ENCODE peak calls at places on chromosomes 11 and 22, in six cellular contexts. C is PC-3, S is kidney, P is PC-9, O is trophoblast cell, Q is body of pancreas. E is an unnamed sample.

GRCh38 chr11:111605681-111606080 is 3.4 kb downstream of the SIK2 start:
- DNase-seq in O (no peak), Q (no peak), C (no peak), P (peak; percentile 16), S (no peak), E (no peak)

GRCh38 chr11:18010271-18010670 is 2.6 kb downstream of the SERGEF start:
- DNase-seq in Q (no peak), O (no peak), C (no peak), P (no peak), S (no peak), E (no peak)

GRCh38 chr11:123083623-123084029 is 21.7 kb upstream of the HSPA8 start:
- DNase-seq in S (peak; percentile 87), O (peak; percentile 61), Q (peak; percentile 81), C (peak; percentile 100), P (peak; percentile 95), E (peak; percentile 82)

GRCh38 chr11:38123673-38124072 is 1525.6 kb upstream of the RAG2 start:
- DNase-seq in S (no peak), Q (no peak), O (no peak), C (no peak), P (no peak), E (no peak)

GRCh38 chr22:41775976-41776375 is 24.5 kb upstream of the CCDC134 start:
- DNase-seq in Q (no peak), O (no peak), C (no peak), P (peak; percentile 80), S (no peak), E (no peak)

GRCh38 chr11:12282676-12283075 is 94.7 kb upstream of the PARVA start:
- DNase-seq in S (no peak), P (no peak), Q (no peak), C (no peak), O (no peak), E (no peak)

GRCh38 chr11:115499241-115499799 is 4.9 kb downstream of the CADM1 start:
- DNase-seq in Q (no peak), S (no peak), C (no peak), P (no peak), O (no peak), E (no peak)

GRCh38 chr11:88552377-88553029 is 215.0 kb upstream of the CTSC start:
- DNase-seq in C (peak; percentile 87), S (no peak), Q (peak; percentile 50), O (peak; percentile 33), P (peak; percentile 56), E (peak; percentile 35)

GRCh38 chr11:38594881-38595280 is 1996.8 kb upstream of the RAG2 start:
- DNase-seq in P (no peak), C (no peak), O (no peak), Q (no peak), S (no peak), E (no peak)

GRCh38 chr11:61829806-61830205 is 1.7 kb downstream of the FADS2 start:
- DNase-seq in O (peak; percentile 89), Q (no peak), P (no peak), S (no peak), C (no peak), E (no peak)

GRCh38 chr22:44312766-44313165 is at the start of gene SHISAL1:
- DNase-seq in P (no peak), S (no peak), C (peak; percentile 18), O (no peak), Q (no peak), E (no peak)

GRCh38 chr11:19979519-19979845 is 180.8 kb downstream of the DBX1 start:
- DNase-seq in Q (no peak), P (no peak), O (no peak), S (no peak), C (no peak), E (no peak)

GRCh38 chr11:17439316-17439782 is 37.3 kb downstream of the ABCC8 start:
- DNase-seq in O (no peak), P (no peak), C (peak; percentile 40), S (no peak), Q (peak; percentile 35), E (no peak)

GRCh38 chr22:46443850-46444389 is 93.5 kb downstream of the CELSR1 start:
- DNase-seq in S (no peak), O (no peak), P (no peak), C (no peak), Q (no peak), E (peak; percentile 65)

GRCh38 chr11:78840190-78840589 is 265.5 kb upstream of the NARS2 start:
- DNase-seq in O (no peak), S (no peak), C (no peak), P (no peak), Q (no peak), E (no peak)

GRCh38 chr11:69530278-69531070 is 49.0 kb downstream of the LINC01488 start:
- DNase-seq in C (no peak), S (no peak), O (no peak), Q (no peak), P (no peak), E (no peak)

GRCh38 chr22:24994070-24994763 is 41.7 kb downstream of the KIAA1671 start:
- DNase-seq in S (no peak), O (peak; percentile 20), P (peak; percentile 97), C (peak; percentile 70), Q (no peak), E (no peak)

GRCh38 chr11:31687861-31688260 is 123.3 kb downstream of the PAX6 start:
- DNase-seq in C (no peak), S (no peak), Q (no peak), O (no peak), P (no peak), E (no peak)

GRCh38 chr11:105588001-105588400 is 21.9 kb upstream of the GRIA4 start:
- DNase-seq in Q (no peak), C (peak; percentile 65), S (no peak), P (no peak), O (no peak), E (no peak)

GRCh38 chr11:64536997-64537396 is 54.0 kb upstream of the SLC22A12 start:
- DNase-seq in S (peak; percentile 10), P (no peak), C (no peak), O (no peak), Q (no peak), E (no peak)

GRCh38 chr11:61082931-61083531 is 19.3 kb upstream of the CD5 start:
- DNase-seq in S (no peak), C (no peak), Q (no peak), P (no peak), O (no peak), E (no peak)

GRCh38 chr11:134026655-134027343 is 42.1 kb upstream of the JAM3 start:
- DNase-seq in P (no peak), O (no peak), Q (peak; percentile 47), S (peak; percentile 93), C (no peak), E (no peak)

GRCh38 chr11:128684582-128685382 is 9.1 kb upstream of the FLI1 start:
- DNase-seq in O (no peak), Q (no peak), S (peak; percentile 66), C (no peak), P (no peak), E (no peak)

GRCh38 chr22:48270731-48271130 is 1508.3 kb downstream of the TBC1D22A start:
- DNase-seq in P (no peak), S (no peak), O (no peak), C (no peak), Q (no peak), E (no peak)

GRCh38 chr11:78536933-78537332 is 37.7 kb downstream of the NARS2 start:
- DNase-seq in S (no peak), P (no peak), Q (no peak), C (no peak), O (peak; percentile 53), E (no peak)

GRCh38 chr11:2728663-2729332 is 29.0 kb upstream of the KCNQ1OT1 start:
- DNase-seq in Q (peak; percentile 70), P (no peak), S (no peak), O (no peak), C (no peak), E (no peak)

GRCh38 chr11:79503028-79503427 is 62.2 kb upstream of the TENM4 start:
- DNase-seq in Q (no peak), P (no peak), C (no peak), O (no peak), S (peak; percentile 81), E (no peak)

GRCh38 chr11:106594751-106595351 is 423.4 kb downstream of the GUCY1A2 start:
- DNase-seq in C (peak; percentile 73), S (no peak), P (peak; percentile 42), Q (no peak), O (no peak), E (no peak)

GRCh38 chr11:78209478-78209877 is 20.8 kb downstream of the USP35 start:
- DNase-seq in O (no peak), Q (no peak), C (no peak), S (no peak), P (no peak), E (no peak)

GRCh38 chr11:9571766-9572120 is 1.7 kb upstream of the WEE1 start:
- DNase-seq in C (no peak), S (no peak), Q (no peak), O (no peak), P (no peak), E (no peak)
- H3K4me3 ChIP-seq in C (no peak overlapping the region), S (no peak overlapping the region), Q (no peak overlapping the region), O (no peak overlapping the region), P (no peak overlapping the region), E (no peak overlapping the region)

GRCh38 chr22:20272700-20273099 is 4.6 kb upstream of the RTN4R start:
- DNase-seq in S (no peak), C (no peak), Q (no peak), P (no peak), O (no peak), E (no peak)

GRCh38 chr22:20271114-20271994 is 3.2 kb upstream of the RTN4R start:
- DNase-seq in P (no peak), O (peak; percentile 70), C (no peak), S (no peak), Q (peak; percentile 44), E (no peak)

GRCh38 chr22:20272174-20272573 is 4.1 kb upstream of the RTN4R start:
- DNase-seq in S (no peak), Q (no peak), P (no peak), C (no peak), O (no peak), E (no peak)

GRCh38 chr22:20275836-20276235 is 7.7 kb upstream of the RTN4R start:
- DNase-seq in O (no peak), Q (no peak), C (no peak), P (no peak), S (no peak), E (no peak)

GRCh38 chr22:20273720-20274119 is 5.6 kb upstream of the RTN4R start:
- DNase-seq in P (no peak), Q (no peak), O (no peak), C (no peak), S (no peak), E (no peak)
- H3K4me1 ChIP-seq in P (no peaks in the 10 kb centered on the region), Q (no peaks in the 10 kb centered on the region), O (no peaks in the 10 kb centered on the region), C (no peaks in the 10 kb centered on the region), S (no peaks in the 10 kb centered on the region), E (no peaks in the 10 kb centered on the region)

GRCh38 chr11:82869657-82870056 is 30.6 kb downstream of the PRCP start:
- DNase-seq in O (no peak), C (no peak), S (no peak), Q (no peak), P (no peak), E (no peak)
- H3K27ac ChIP-seq in O (no peak overlapping the region), C (no peak overlapping the region), S (no peak overlapping the region), Q (no peak overlapping the region), P (no peak overlapping the region), E (no peak overlapping the region)

DNA sequence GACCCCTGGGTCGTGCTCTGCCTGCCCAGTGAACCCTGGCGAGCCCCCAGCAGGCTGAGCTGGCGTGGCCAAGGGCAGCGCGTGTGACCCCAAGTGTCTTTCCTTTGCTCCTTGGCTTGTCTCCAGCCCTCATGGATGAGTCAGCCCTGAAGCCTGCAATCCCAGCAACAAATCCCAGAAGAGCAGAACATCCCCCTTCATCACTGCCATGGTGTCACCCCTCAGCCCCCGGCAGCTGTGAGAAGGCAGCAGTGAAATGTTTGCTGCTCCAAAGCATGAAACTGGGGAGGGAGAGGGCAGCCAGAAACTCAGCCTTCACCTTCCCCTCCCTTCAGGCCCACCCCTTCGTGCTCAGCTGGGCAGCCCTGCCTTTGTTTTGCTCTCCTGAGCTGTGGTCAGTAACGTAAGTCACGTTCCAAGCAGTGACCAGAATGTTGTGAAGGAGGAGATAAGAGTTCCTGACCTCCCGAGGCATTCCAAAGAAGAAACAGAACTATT is 29.8 kb downstream of the ADAMTS15 start:
- DNase-seq in Q (peak; percentile 50), O (peak; percentile 56), P (peak; percentile 72), C (peak; percentile 79), S (peak; percentile 93), E (peak; percentile 68)
- H3K4me3 ChIP-seq in Q (no peak overlapping the region), O (no peak overlapping the region), P (peak overlapping the region; percentile 10), C (no peak overlapping the region), S (no peak overlapping the region), E (no peak overlapping the region)

E was measured in lung.